ENCODE peak calls at places on chromosomes 1 and 21, in eight cellular contexts. N is NCI-H1092 treated with DMSO at 0.1 percent for 48 hours; L is CD8-positive, alpha-beta memory T cell; Y is stimulated activated CD8-positive, alpha-beta memory T cell treated with anti-CD3 and anti-CD28 coated beads, Interleukin-2, amount 100 ng/mL, for 48 hours; G is AG08395; C is iPS DF 19.7; W is small intestine; S is progenitor cell of endocrine pancreas. P is an unnamed sample.

GRCh38 chr21:20971296-20971921 is 26.8 kb upstream of the NCAM2 start:
- DNase-seq in G (peak), N (peak), S (no peak), L (no peak), C (peak), W (peak), Y (peak), P (peak)

GRCh38 chr1:174990382-174990999 is 9.3 kb upstream of the CACYBP start:
- DNase-seq in C (no peak), W (peak), N (no peak), L (peak), Y (no peak), S (no peak), G (peak), P (no peak)

GRCh38 chr1:245771521-245772281 is 616.9 kb downstream of the KIF26B start:
- DNase-seq in Y (no peak), N (no peak), L (no peak), W (no peak), G (peak), C (no peak), S (no peak), P (no peak)

GRCh38 chr1:14055442-14056225 is 355.6 kb downstream of the PRDM2 start:
- DNase-seq in Y (no peak), G (peak), S (no peak), W (peak), C (no peak), N (no peak), L (no peak), P (no peak)

GRCh38 chr1:192826791-192827477 is 18.1 kb downstream of the RGS2 start:
- DNase-seq in W (no peak), Y (no peak), L (no peak), S (no peak), G (no peak), C (no peak), N (no peak), P (no peak)

GRCh38 chr1:162629077-162629637 is 3.1 kb upstream of the DDR2 start:
- DNase-seq in N (no peak), S (no peak), L (no peak), C (no peak), G (no peak), Y (no peak), W (no peak), P (no peak)

GRCh38 chr1:17570228-17570627 is 30.7 kb downstream of the ARHGEF10L start:
- DNase-seq in W (no peak), C (no peak), L (no peak), Y (no peak), S (no peak), N (no peak), G (no peak), P (no peak)

GRCh38 chr21:14084701-14085100 is 126.1 kb downstream of the LIPI start:
- DNase-seq in Y (no peak), C (no peak), L (no peak), G (no peak), W (no peak), N (no peak), S (no peak), P (no peak)

GRCh38 chr1:8570435-8570834 is 247.0 kb downstream of the RERE start:
- DNase-seq in W (no peak), Y (no peak), S (no peak), G (no peak), C (no peak), N (no peak), L (no peak), P (no peak)

GRCh38 chr1:234731371-234732085 is 121.5 kb upstream of the IRF2BP2 start:
- DNase-seq in N (no peak), S (no peak), W (no peak), Y (no peak), C (no peak), L (peak), G (peak), P (no peak)

GRCh38 chr1:153628638-153629342 is 556 bp downstream of the S100A1 start:
- DNase-seq in S (no peak), W (no peak), G (no peak), L (no peak), N (no peak), C (no peak), Y (no peak), P (no peak)

GRCh38 chr1:119554188-119554587 is 47.2 kb downstream of the HSD3B1 start:
- DNase-seq in W (no peak), S (no peak), L (no peak), N (peak), C (no peak), G (peak), Y (no peak), P (peak)

GRCh38 chr21:46599251-46599572 is 5.7 kb downstream of the S100B start:
- DNase-seq in W (no peak), L (no peak), N (no peak), S (no peak), G (peak), C (no peak), Y (no peak), P (no peak)

P was measured in NCI-H748 treated with DMSO at 0.1 percent for 48 hours.